ENCODE peak calls at places on chromosome 9, in eight cellular contexts. X is body of pancreas; Y is brain microvascular endothelial cell; V is T-cell; L is stimulated activated naive CD8-positive, alpha-beta T cell treated with anti-CD3 and anti-CD28 coated beads, Interleukin-15, amount 100 ng/mL, for 72 hours; O is iPS DF 19.7; G is globus pallidus; B is activated CD8-positive, alpha-beta memory T cell treated with anti-CD3 and anti-CD28 coated beads for 4 hours. P is an unnamed sample.

GRCh38 chr9:34989946-34990635 is 546 bp downstream of the DNAJB5 start:
- DNase-seq in X (peak), Y (no peak), V (peak), L (no peak), O (no peak), G (no peak), B (no peak), P (no peak)

GRCh38 chr9:83544002-83544698 is 5.9 kb upstream of the FRMD3 start:
- DNase-seq in X (peak), Y (peak), V (no peak), L (no peak), O (no peak), G (peak), B (no peak), P (peak)

GRCh38 chr9:137379761-137380161 is 43.2 kb downstream of the EXD3 start:
- DNase-seq in X (no peak), Y (no peak), V (no peak), L (no peak), O (no peak), G (no peak), B (no peak), P (no peak)

GRCh38 chr9:74125916-74126315 is 371.2 kb upstream of the RORB start:
- DNase-seq in X (no peak), Y (no peak), V (no peak), L (no peak), O (no peak), G (no peak), B (no peak), P (no peak)

GRCh38 chr9:97382099-97382718 is 29.7 kb upstream of the TDRD7 start:
- DNase-seq in X (peak), Y (no peak), V (no peak), L (no peak), O (no peak), G (no peak), B (no peak), P (no peak)

GRCh38 chr9:99057665-99058625 is 47.0 kb upstream of the TGFBR1 start:
- DNase-seq in X (peak), Y (peak), V (peak), L (peak), O (no peak), G (peak), B (peak), P (no peak)

GRCh38 chr9:21286654-21287053 is 18.5 kb downstream of the IFNA5 start:
- DNase-seq in X (no peak), Y (no peak), V (no peak), L (no peak), O (no peak), G (no peak), B (no peak), P (no peak)

GRCh38 chr9:134066546-134066922 is 1.3 kb downstream of the BRD3 start:
- DNase-seq in X (no peak), Y (no peak), V (no peak), L (no peak), O (no peak), G (no peak), B (no peak), P (no peak)

GRCh38 chr9:109512170-109512756 is 14.2 kb upstream of the PTPN3 start:
- DNase-seq in X (peak), Y (no peak), V (no peak), L (no peak), O (no peak), G (no peak), B (no peak), P (no peak)